ENCODE peak calls at places on chromosomes 16 and 17, in four cellular contexts. V is glutamatergic neuron, R is A172, E is AG08395. Z is an unnamed sample.

GRCh38 chr17:39547713-39548478 is 59.8 kb downstream of the NEUROD2 start:
- DNase-seq in V (peak), R (peak), E (peak), Z (no peak)

GRCh38 chr16:89473791-89474414 is 16.5 kb downstream of the ANKRD11 start:
- DNase-seq in V (no peak), R (no peak), E (no peak), Z (no peak)

GRCh38 chr16:82658796-82659195 is 32.0 kb downstream of the CDH13 start:
- DNase-seq in V (no peak), R (no peak), E (no peak), Z (no peak)

GRCh38 chr17:73750975-73751374 is 106.7 kb upstream of the SDK2 start:
- DNase-seq in V (no peak), R (no peak), E (no peak), Z (no peak)

GRCh38 chr16:68377221-68377620 is 66.4 kb downstream of the PRMT7 start:
- DNase-seq in V (no peak), R (no peak), E (no peak), Z (no peak)

GRCh38 chr17:29584452-29585079 is 4.9 kb downstream of the GIT1 start:
- DNase-seq in V (no peak), R (no peak), E (no peak), Z (no peak)

GRCh38 chr17:2697611-2698162 is 13.9 kb downstream of the CLUH start:
- DNase-seq in V (peak), R (no peak), E (no peak), Z (no peak)

GRCh38 chr17:49157784-49158183 is 25.2 kb downstream of the B4GALNT2 start:
- DNase-seq in V (no peak), R (peak), E (no peak), Z (no peak)

GRCh38 chr17:75565066-75565465 is 22.5 kb upstream of the MYO15B start:
- DNase-seq in V (no peak), R (peak), E (peak), Z (peak)

GRCh38 chr17:44350733-44351226 is 5.7 kb downstream of the GRN start:
- DNase-seq in V (peak), R (peak), E (peak), Z (no peak)

GRCh38 chr16:61432421-61432820 is 603.8 kb downstream of the CDH8 start:
- DNase-seq in V (no peak), R (peak), E (no peak), Z (no peak)

GRCh38 chr16:64253525-64253924 is 868.3 kb downstream of the CDH11 start:
- DNase-seq in V (no peak), R (no peak), E (no peak), Z (no peak)

GRCh38 chr16:12489362-12489761 is 314.3 kb downstream of the CPPED1 start:
- DNase-seq in V (no peak), R (no peak), E (no peak), Z (no peak)

GRCh38 chr16:17309510-17309909 is 161.2 kb downstream of the XYLT1 start:
- DNase-seq in V (no peak), R (no peak), E (no peak), Z (no peak)

GRCh38 chr16:65769776-65770438 is 596.6 kb upstream of the CDH5 start:
- DNase-seq in V (no peak), R (peak), E (no peak), Z (no peak)

GRCh38 chr17:58583486-58583885 is 69.0 kb upstream of the MTMR4 start:
- DNase-seq in V (no peak), R (no peak), E (no peak), Z (no peak)

Z was measured in GM04504.